ENCODE peak calls at places on chromosomes 13 and 19, in six cellular contexts. X is left ventricle myocardium inferior, C is endothelial cell of umbilical vein, G is left lung, I is WERI-Rb-1, M is A549. R is an unnamed sample.

GRCh38 chr13:51614350-51614786 is 30.1 kb downstream of the WDFY2 start:
- DNase-seq in X (no peak), C (no peak), G (peak), I (no peak), M (no peak), R (no peak)

GRCh38 chr13:95164830-95165229 is 136.4 kb downstream of the ABCC4 start:
- DNase-seq in X (no peak), C (no peak), G (no peak), I (no peak), M (no peak), R (no peak)

GRCh38 chr13:23450340-23451046 is 17.0 kb upstream of the SACS start:
- DNase-seq in X (no peak), C (no peak), G (no peak), I (peak), M (no peak), R (no peak)

GRCh38 chr13:70054572-70054971 is 53.1 kb upstream of the ATXN8OS start:
- DNase-seq in X (no peak), C (no peak), G (no peak), I (no peak), M (no peak), R (no peak)

GRCh38 chr13:80504453-80504852 is 163.5 kb upstream of the SPRY2 start:
- DNase-seq in X (no peak), C (no peak), G (no peak), I (no peak), M (no peak), R (no peak)

GRCh38 chr19:14400913-14401312 is 18.2 kb downstream of the DDX39A start:
- DNase-seq in X (no peak), C (no peak), G (no peak), I (no peak), M (no peak), R (no peak)

GRCh38 chr19:15622991-15623390 is 8.0 kb downstream of the CYP4F8 start:
- DNase-seq in X (no peak), C (no peak), G (no peak), I (no peak), M (no peak), R (no peak)

GRCh38 chr13:25489238-25489637 is 117.5 kb downstream of the ATP8A2 start:
- DNase-seq in X (no peak), C (no peak), G (no peak), I (peak), M (no peak), R (no peak)

GRCh38 chr19:35206379-35206778 is 22.2 kb downstream of the FAM187B start:
- DNase-seq in X (no peak), C (no peak), G (no peak), I (no peak), M (no peak), R (no peak)

GRCh38 chr19:46490774-46491173 is 4.9 kb downstream of the PNMA8B start:
- DNase-seq in X (no peak), C (no peak), G (no peak), I (no peak), M (no peak), R (no peak)

GRCh38 chr19:3831601-3832000 is 37.2 kb downstream of the ZFR2 start:
- DNase-seq in X (no peak), C (no peak), G (no peak), I (no peak), M (no peak), R (no peak)

GRCh38 chr19:55694241-55694655 is 19.2 kb downstream of the EPN1 start:
- DNase-seq in X (no peak), C (no peak), G (no peak), I (no peak), M (no peak), R (no peak)

GRCh38 chr13:98537740-98538139 is 39.2 kb downstream of the STK24 start:
- DNase-seq in X (no peak), C (no peak), G (no peak), I (no peak), M (no peak), R (no peak)

GRCh38 chr13:31242342-31242741 is 42.6 kb downstream of the B3GLCT start:
- DNase-seq in X (no peak), C (no peak), G (no peak), I (no peak), M (no peak), R (no peak)

GRCh38 chr19:47035127-47035494 is 13.3 kb downstream of the TMEM160 start:
- DNase-seq in X (no peak), C (no peak), G (no peak), I (peak), M (no peak), R (no peak)

GRCh38 chr13:51066091-51066831 is 44.8 kb downstream of the C13orf42 start:
- DNase-seq in X (no peak), C (peak), G (no peak), I (no peak), M (no peak), R (no peak)

GRCh38 chr19:34265221-34265650 is 10.9 kb downstream of the GARRE1 start:
- DNase-seq in X (peak), C (peak), G (no peak), I (no peak), M (no peak), R (peak)

GRCh38 chr13:110509971-110510786 is 51.3 kb downstream of the RAB20 start:
- DNase-seq in X (peak), C (no peak), G (no peak), I (no peak), M (no peak), R (no peak)

GRCh38 chr13:92074658-92075057 is 676.2 kb downstream of the GPC5 start:
- DNase-seq in X (no peak), C (no peak), G (no peak), I (peak), M (no peak), R (no peak)

GRCh38 chr13:24684600-24684998 is 4.4 kb downstream of the ATP12A start:
- DNase-seq in X (no peak), C (no peak), G (no peak), I (no peak), M (no peak), R (no peak)

GRCh38 chr13:94233401-94233800 is 246.1 kb downstream of the DCT start:
- DNase-seq in X (peak), C (peak), G (no peak), I (no peak), M (peak), R (peak)

GRCh38 chr13:41398494-41399190 is 58.7 kb upstream of the RGCC start:
- DNase-seq in X (no peak), C (no peak), G (no peak), I (no peak), M (no peak), R (no peak)

GRCh38 chr13:29861694-29862110 is 11.3 kb upstream of the UBL3 start:
- DNase-seq in X (no peak), C (no peak), G (no peak), I (no peak), M (no peak), R (no peak)

GRCh38 chr19:8615813-8616596 is 5.5 kb upstream of the ADAMTS10 start:
- DNase-seq in X (peak), C (peak), G (peak), I (peak), M (no peak), R (peak)

GRCh38 chr13:48586591-48587103 is 53.8 kb upstream of the RCBTB2 start:
- DNase-seq in X (peak), C (peak), G (no peak), I (no peak), M (no peak), R (no peak)

GRCh38 chr13:44148159-44148929 is 225.3 kb upstream of the SERP2 start:
- DNase-seq in X (no peak), C (no peak), G (no peak), I (no peak), M (no peak), R (no peak)

GRCh38 chr13:107906131-107906530 is 309.2 kb downstream of the LIG4 start:
- DNase-seq in X (no peak), C (no peak), G (no peak), I (no peak), M (no peak), R (no peak)

GRCh38 chr19:43799502-43800142 is 2.6 kb downstream of the LYPD5 start:
- DNase-seq in X (no peak), C (no peak), G (no peak), I (no peak), M (no peak), R (no peak)

GRCh38 chr13:27404680-27405079 is 19.7 kb upstream of the GTF3A start:
- DNase-seq in X (no peak), C (no peak), G (no peak), I (no peak), M (no peak), R (no peak)
- H3K27ac ChIP-seq in X (no peak), C (no peak), G (no peak), I (no peak), M (no peak), R (no peak)

DNA sequence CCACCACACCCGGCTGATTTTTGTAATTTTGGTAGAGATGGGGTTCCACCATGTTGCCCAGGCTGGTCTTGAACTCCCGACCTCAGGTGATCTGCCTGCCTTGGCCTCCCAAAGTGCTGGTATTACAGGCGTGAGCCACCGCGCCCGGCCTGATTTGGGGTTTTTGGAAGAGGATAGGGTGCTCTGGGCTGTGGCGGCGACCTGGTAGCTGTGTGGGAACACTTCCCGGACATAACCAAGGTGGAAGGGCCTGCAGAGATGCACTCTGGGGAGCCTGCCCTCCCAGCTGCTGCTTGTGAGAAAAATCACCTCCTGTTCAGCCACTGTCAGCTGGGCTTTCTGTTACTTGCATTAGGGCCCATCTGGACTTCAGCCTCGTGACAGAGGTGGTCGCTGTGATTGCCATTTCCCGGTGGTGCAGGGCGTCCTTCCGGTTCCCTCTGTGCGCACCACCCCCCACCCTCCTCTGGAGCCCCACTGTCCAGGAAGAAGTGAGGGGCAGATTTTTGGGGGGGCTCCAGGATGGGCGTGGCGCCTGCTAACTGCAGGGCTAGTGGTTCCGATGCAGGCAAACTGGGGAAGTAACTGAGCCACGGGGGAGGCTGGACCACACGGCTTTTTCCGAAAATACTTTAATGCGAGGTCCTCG is 7.5 kb downstream of the IL4I1 start:
- DNase-seq in X (no peak), C (no peak), G (no peak), I (no peak), M (no peak), R (no peak)
- TF ChIP-seq CTCF in X (no peak), C (no peak), G (no peak), I (no peak), M (no peak), R (no peak)

DNA sequence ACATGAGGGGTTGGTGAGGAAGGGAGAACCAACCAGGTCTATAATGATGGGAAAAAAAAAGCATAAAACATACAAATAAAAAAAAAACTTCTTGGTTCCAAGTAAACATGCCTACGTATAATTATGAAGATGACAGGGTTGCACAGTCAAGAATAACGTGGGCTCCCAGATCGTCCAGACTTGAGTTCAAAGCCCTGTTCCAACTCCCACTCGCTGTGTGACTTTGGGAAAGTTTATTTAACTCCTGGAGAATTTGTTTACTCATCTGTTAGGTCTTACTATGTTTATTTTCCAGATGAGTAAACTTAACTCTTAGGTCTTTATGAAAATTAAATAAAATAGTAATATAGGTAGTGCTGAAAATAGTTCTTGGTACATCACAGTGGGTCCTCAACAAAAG is 13.8 kb downstream of the STARD13 start:
- DNase-seq in X (no peak), C (no peak), G (no peak), I (no peak), M (no peak), R (no peak)
- H3K27ac ChIP-seq in X (peak), C (no peak), G (peak), I (no peak), M (peak), R (peak)

DNA sequence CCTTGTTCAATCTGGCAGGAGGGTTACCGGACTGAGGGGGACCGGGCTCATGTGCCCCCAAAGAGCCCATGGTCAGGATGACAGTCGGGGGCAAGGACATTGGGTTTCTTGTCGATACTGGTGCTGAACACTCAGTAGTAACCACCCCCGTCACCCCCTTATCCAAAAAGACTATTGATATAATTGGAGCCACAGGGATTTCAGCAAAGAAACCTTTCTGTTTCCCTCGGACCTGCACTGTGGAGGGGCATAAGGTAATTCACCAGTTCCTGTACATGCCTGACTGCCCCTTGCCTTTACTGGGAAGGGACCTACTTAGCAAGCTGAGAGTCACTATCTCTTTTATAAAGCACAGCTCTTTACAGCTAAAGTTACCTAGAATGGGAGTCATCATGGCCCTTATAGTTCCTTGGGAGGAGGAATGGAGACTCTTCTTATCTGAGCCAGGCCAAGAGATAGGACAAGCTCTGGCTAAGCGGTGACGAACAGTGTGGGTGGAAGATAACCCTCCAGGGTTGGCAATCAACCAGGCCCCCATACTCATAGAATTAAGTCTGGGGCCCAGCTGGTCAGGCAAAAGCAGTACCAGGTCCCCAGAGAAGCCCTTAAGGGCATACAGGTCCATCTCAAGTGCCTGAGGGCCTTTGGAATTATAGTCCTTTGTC is 603.7 kb downstream of the UQCRFS1 start:
- DNase-seq in X (no peak), C (no peak), G (no peak), I (no peak), M (no peak), R (no peak)
- TF ChIP-seq CTCF in X (no peak), C (no peak), G (no peak), I (no peak), M (no peak), R (no peak)

DNA sequence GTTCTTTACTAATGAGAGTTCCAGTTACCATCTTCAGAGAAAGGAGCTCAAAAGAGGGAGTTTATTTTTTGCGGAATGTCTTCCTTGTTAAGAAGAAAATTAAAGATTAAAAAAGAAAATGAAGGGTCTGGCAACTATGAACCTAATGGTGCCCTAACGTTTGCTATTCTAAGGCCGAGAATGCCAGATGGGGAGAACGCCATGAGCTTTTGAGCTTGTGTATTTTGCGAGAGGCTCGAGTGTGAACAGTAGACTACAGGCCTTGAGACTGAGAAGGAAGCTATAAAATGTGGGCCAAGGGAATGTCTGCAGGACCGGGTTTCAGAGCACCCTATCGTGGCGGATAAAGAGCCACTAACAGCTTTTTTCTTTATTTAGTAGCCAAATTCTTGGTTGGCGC is 6.7 kb downstream of the FGF14 start:
- DNase-seq in X (no peak), C (no peak), G (no peak), I (no peak), M (no peak), R (no peak)
- H3K27ac ChIP-seq in X (peak), C (no peak), G (peak), I (peak), M (peak), R (no peak)

GRCh38 chr19:6020972-6021805 is 43.2 kb upstream of the RANBP3 start:
- DNase-seq in X (no peak), C (no peak), G (peak), I (no peak), M (no peak), R (no peak)
- TF ChIP-seq CTCF in X (no peak), C (no peak), G (no peak), I (no peak), M (no peak), R (no peak)

DNA sequence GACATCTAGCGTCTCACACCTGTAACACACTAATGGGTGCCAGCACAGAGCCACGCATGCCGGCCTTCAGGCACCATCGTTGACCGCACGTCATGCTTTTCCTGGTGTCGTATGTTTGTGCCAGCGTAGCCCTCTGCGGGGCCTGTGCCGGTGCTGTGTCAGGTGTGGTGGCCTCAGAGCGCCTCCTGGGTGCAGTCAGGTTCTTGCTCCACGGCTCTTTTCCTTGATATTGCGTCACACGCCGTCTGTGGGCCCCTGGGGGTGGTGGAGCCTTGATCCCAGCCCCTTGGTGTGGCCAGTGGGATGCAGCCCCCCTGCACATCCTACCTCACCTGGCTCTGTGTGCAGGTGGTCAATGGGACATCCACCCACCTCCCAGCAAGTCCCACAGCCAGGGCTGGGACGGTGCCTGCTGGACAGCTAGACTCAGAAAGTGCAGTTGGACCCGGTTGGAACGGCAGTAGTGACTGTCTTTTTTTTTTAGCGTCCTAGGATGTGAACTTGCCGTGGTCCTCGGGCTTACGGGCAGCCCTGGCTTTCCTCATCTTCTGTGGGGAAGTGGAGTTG is 24.5 kb downstream of the TFDP1 start:
- DNase-seq in X (no peak), C (no peak), G (no peak), I (no peak), M (no peak), R (no peak)
- H3K27ac ChIP-seq in X (no peak), C (no peak), G (peak), I (no peak), M (no peak), R (no peak)

DNA sequence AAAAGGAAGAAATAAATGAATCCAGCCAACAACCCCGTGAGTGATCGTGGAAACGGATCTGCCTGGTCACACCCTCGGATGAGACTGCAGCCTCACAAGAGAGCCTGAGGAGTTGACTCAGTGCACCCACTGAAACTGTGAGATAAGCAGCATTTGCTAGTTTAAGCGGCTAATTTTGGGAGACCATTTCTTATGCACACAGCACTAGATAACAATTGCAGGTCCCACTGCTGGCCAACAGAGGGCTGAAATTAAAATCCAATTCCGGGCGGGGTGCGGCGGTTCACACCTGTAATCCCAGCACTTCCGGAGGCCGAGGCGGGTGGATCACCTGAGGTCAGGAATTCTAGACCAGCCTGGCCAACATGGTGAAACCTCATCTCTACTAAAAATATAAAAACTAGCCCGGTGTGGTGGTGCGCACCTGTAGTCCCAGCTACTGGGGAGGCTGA is 3.6 kb downstream of the UQCR11 start:
- DNase-seq in X (no peak), C (no peak), G (no peak), I (no peak), M (no peak), R (no peak)
- TF ChIP-seq CTCF in X (no peak), C (no peak), G (no peak), I (peak), M (no peak), R (no peak)

R was measured in RWPE1.